ENCODE peak calls at places on chromosomes 12 and 14, in four cellular contexts. J, L, K and T are unnamed samples.

GRCh38 chr12:106303202-106303820 is 778 bp downstream of the TCP11L2 start:
- DNase-seq in J (peak; percentile 62), L (peak; percentile 46), K (no peak), T (peak; percentile 78)

GRCh38 chr12:108637631-108638030 is 3.9 kb upstream of the SELPLG start:
- DNase-seq in K (no peak), J (no peak), L (no peak), T (no peak)

GRCh38 chr14:67370830-67371229 is 10.7 kb downstream of the EIF2S1 start:
- DNase-seq in J (no peak), L (no peak), K (no peak), T (no peak)

GRCh38 chr14:68749487-68750475 is 43.1 kb downstream of the ZFP36L1 start:
- DNase-seq in K (no peak), L (peak; percentile 36), J (no peak), T (no peak)

GRCh38 chr14:90298230-90298629 is 33.5 kb downstream of the NRDE2 start:
- DNase-seq in L (no peak), K (no peak), J (no peak), T (no peak)

GRCh38 chr12:96710127-96710745 is 196.8 kb upstream of the NEDD1 start:
- DNase-seq in L (no peak), K (no peak), J (no peak), T (no peak)

GRCh38 chr12:64385468-64385867 is 5.1 kb downstream of the C12orf56 start:
- DNase-seq in L (no peak), K (no peak), J (no peak), T (no peak)

GRCh38 chr12:80099259-80099658 is at the start of gene OTOGL:
- DNase-seq in L (no peak), K (no peak), J (no peak), T (no peak)

GRCh38 chr12:31736472-31736871 is 7.7 kb upstream of the AMN1 start:
- DNase-seq in L (no peak), J (no peak), K (no peak), T (no peak)

GRCh38 chr12:90712671-90713070 is 242.3 kb downstream of the CCER1 start:
- DNase-seq in L (no peak), K (no peak), J (no peak), T (no peak)

GRCh38 chr12:24948452-24948815 is 467 bp downstream of the BCAT1 start:
- DNase-seq in J (no peak), K (peak; percentile 73), L (peak; percentile 35), T (peak; percentile 63)

GRCh38 chr14:90510208-90510607 is 113.4 kb downstream of the CALM1 start:
- DNase-seq in L (no peak), K (no peak), J (no peak), T (no peak)

GRCh38 chr14:102320033-102320660 is 601 bp downstream of the ZNF839 start:
- DNase-seq in L (peak; percentile 19), J (no peak), K (no peak), T (no peak)

GRCh38 chr12:130971871-130972588 is 18.3 kb downstream of the ADGRD1 start:
- DNase-seq in L (no peak), K (no peak), J (peak; percentile 68), T (no peak)

GRCh38 chr12:116609236-116609635 is 50.1 kb downstream of the MAP1LC3B2 start:
- DNase-seq in L (no peak), K (no peak), J (no peak), T (no peak)

GRCh38 chr12:1826867-1827705 is 6.7 kb downstream of the LRTM2 start:
- DNase-seq in L (no peak), J (no peak), K (no peak), T (no peak)

GRCh38 chr12:124168016-124168415 is 126.9 kb upstream of the RFLNA start:
- DNase-seq in L (no peak), K (no peak), J (no peak), T (no peak)

GRCh38 chr12:120834489-120835303 is 69.5 kb downstream of the SPPL3 start:
- DNase-seq in L (no peak), K (no peak), J (no peak), T (no peak)

GRCh38 chr12:16229676-16230075 is 47.8 kb downstream of the SLC15A5 start:
- DNase-seq in L (no peak), J (no peak), K (no peak), T (no peak)

GRCh38 chr12:124752437-124753229 is 111.0 kb downstream of the SCARB1 start:
- DNase-seq in L (no peak), J (no peak), K (no peak), T (no peak)

GRCh38 chr12:102602549-102602948 is 122.2 kb upstream of the IGF1 start:
- DNase-seq in J (no peak), K (no peak), L (no peak), T (no peak)

GRCh38 chr12:94621662-94622359 is 28.5 kb downstream of the TMCC3 start:
- DNase-seq in J (no peak), K (peak; percentile 87), L (no peak), T (no peak)

GRCh38 chr14:69107407-69108003 is 45.4 kb downstream of the DCAF5 start:
- DNase-seq in K (peak; percentile 20), L (peak; percentile 34), J (peak; percentile 69), T (peak; percentile 61)

GRCh38 chr14:64759555-64759938 is 55.3 kb downstream of the PLEKHG3 start:
- DNase-seq in K (no peak), J (no peak), L (no peak), T (no peak)

GRCh38 chr14:81927069-81927468 is 393.4 kb upstream of the SEL1L start:
- DNase-seq in J (no peak), L (no peak), K (no peak), T (no peak)

GRCh38 chr14:92624764-92625163 is 111.2 kb downstream of the RIN3 start:
- DNase-seq in L (no peak), K (no peak), J (no peak), T (no peak)

GRCh38 chr12:98653866-98654493 is 8.9 kb downstream of the APAF1 start:
- DNase-seq in K (no peak), L (peak; percentile 35), J (peak; percentile 68), T (peak; percentile 61)

GRCh38 chr12:119005832-119006360 is 24.6 kb downstream of the SRRM4 start:
- DNase-seq in K (no peak), J (no peak), L (no peak), T (peak; percentile 21)

GRCh38 chr12:109130755-109131521 is 14.6 kb downstream of the ACACB start:
- DNase-seq in L (no peak), J (no peak), K (no peak), T (peak; percentile 27)

GRCh38 chr12:98864363-98864762 is 219.3 kb downstream of the APAF1 start:
- DNase-seq in K (no peak), L (no peak), J (no peak), T (no peak)

GRCh38 chr12:77122236-77122635 is 56.9 kb upstream of the E2F7 start:
- DNase-seq in J (peak; percentile 13), K (no peak), L (no peak), T (no peak)

DNA sequence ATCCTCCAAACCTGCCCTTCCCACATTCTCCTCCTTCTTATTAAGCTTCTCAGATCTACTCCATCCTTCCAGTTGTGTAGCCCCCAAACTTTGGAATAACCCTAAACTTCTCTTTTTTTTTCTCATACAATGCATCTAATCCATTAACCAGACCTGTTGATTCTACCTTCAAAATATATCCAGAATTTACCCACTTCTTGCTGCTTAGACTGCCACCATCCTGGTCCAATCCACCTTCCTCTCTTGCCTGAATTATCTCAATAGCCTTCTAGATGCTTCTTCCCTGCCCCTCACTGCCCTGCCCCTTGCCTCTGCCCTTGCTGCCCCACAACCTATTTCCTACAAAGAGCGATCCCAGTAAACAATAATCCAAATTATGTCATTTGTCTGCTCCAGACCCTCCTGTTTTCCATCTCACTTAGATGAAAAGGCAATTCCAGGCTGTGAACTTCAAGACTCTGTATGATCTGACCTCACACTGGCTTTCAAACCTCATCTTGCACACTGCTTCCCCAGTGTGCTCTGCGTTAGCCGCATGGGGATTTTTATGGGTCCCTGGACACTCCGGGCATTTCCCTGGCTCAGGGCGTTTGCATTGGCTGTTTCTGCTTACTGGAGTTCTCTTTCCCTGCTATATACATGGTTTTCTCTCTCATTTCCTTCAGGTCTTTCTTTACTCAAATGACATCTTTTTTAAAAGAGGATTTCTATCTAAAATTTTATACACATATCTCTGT is 42.6 kb upstream of the HIF1A start:
- DNase-seq in J (no peak), K (no peak), L (no peak), T (no peak)
- TF ChIP-seq NFIC in J (no peak), K (no peak), L (no peak), T (no peak)

GRCh38 chr12:42474391-42474790 is 115.2 kb downstream of the PRICKLE1 start:
- DNase-seq in J (no peak), L (no peak), K (no peak), T (no peak)
- TF ChIP-seq NFIC in J (no peak), L (no peak), K (peak; percentile 31), T (no peak)

GRCh38 chr12:127294651-127295205 is 972.2 kb upstream of the TMEM132C start:
- DNase-seq in J (no peak), K (no peak), L (no peak), T (no peak)

GRCh38 chr12:127296591-127296990 is 970.4 kb upstream of the TMEM132C start:
- DNase-seq in K (no peak), J (no peak), L (no peak), T (no peak)

GRCh38 chr12:127292736-127293135 is 974.2 kb upstream of the TMEM132C start:
- DNase-seq in K (no peak), L (no peak), J (no peak), T (no peak)

GRCh38 chr12:127295630-127296029 is 971.3 kb upstream of the TMEM132C start:
- DNase-seq in L (no peak), J (no peak), K (no peak), T (no peak)

GRCh38 chr12:127293507-127294310 is 973.3 kb upstream of the TMEM132C start:
- DNase-seq in J (no peak), K (no peak), L (peak; percentile 62), T (peak; percentile 63)
- TF ChIP-seq NFIC in J (no peak), K (no peak), L (no peak), T (no peak)

GRCh38 chr14:35556548-35556947 is 22.6 kb downstream of the INSM2 start:
- DNase-seq in K (no peak), J (no peak), L (no peak), T (peak; percentile 71)
- TF ChIP-seq NFIC in K (no peak), J (no peak), L (no peak), T (no peak)

GRCh38 chr14:22556990-22557623 is 31.9 kb downstream of the DAD1 start:
- DNase-seq in J (peak; percentile 74), K (no peak), L (peak; percentile 88), T (peak; percentile 94)

GRCh38 chr14:22554706-22555572 is 34.1 kb downstream of the DAD1 start:
- DNase-seq in J (no peak), K (no peak), L (no peak), T (no peak)

GRCh38 chr14:22556021-22556989 is 32.7 kb downstream of the DAD1 start:
- DNase-seq in K (peak; percentile 98), L (peak; percentile 31), J (no peak), T (no peak)

GRCh38 chr14:22553445-22553844 is 35.6 kb downstream of the DAD1 start:
- DNase-seq in L (no peak), J (no peak), K (no peak), T (no peak)

DNA sequence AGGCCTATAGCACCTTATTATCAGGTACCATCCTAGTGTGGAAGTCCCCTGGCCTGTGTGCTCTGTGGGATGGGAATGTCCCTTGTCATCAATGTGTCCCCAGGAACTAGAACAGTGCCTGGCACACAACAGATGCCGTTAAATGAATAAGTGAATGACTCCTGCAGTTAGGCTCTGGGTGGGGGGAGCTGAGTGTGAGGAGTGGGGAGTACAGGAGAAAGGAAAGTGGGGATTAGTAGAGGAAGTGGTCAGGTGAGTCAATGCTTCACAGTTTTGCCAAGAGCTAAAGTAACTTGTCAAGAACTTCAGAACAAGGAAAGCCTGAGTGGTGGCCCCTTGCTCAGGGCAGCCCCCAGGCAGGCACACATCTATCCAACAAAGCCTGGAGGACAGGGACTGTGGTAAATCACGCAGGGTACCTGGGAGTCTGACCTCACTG is 33.4 kb downstream of the DAD1 start:
- DNase-seq in K (peak; percentile 84), L (no peak), J (no peak), T (no peak)
- TF ChIP-seq NFIC in K (no peak), L (no peak), J (no peak), T (no peak)